ENCODE peak calls at places on chromosomes 5 and 9, in six cellular contexts. R, I, C, J, P and W are unnamed samples.

GRCh38 chr5:128687930-128688329 is 149.9 kb upstream of the FBN2 start:
- DNase-seq in R (no peak), I (no peak), C (no peak), J (no peak), P (no peak), W (no peak)

GRCh38 chr9:16257604-16258003 is 612.9 kb downstream of the BNC2 start:
- DNase-seq in R (no peak), I (peak; percentile 45), C (no peak), J (no peak), P (no peak), W (no peak)

GRCh38 chr5:67263656-67264055 is 67.1 kb upstream of the CD180 start:
- DNase-seq in R (no peak), I (no peak), C (no peak), J (no peak), P (no peak), W (no peak)

GRCh38 chr5:56772767-56773166 is 42.6 kb upstream of the MAP3K1 start:
- DNase-seq in R (no peak), I (no peak), C (no peak), J (no peak), P (no peak), W (no peak)

GRCh38 chr5:61055434-61056006 is 106.7 kb downstream of the SMIM15 start:
- DNase-seq in R (no peak), I (peak; percentile 80), C (no peak), J (peak; percentile 27), P (no peak), W (peak; percentile 80)

GRCh38 chr5:50667653-50668403 is 1.4 kb downstream of the PARP8 start:
- DNase-seq in R (peak; percentile 63), I (peak; percentile 35), C (peak; percentile 73), J (peak; percentile 77), P (peak; percentile 79), W (peak; percentile 76)

GRCh38 chr9:38066167-38066906 is 2.7 kb downstream of the SHB start:
- DNase-seq in R (no peak), I (no peak), C (no peak), J (no peak), P (no peak), W (no peak)

GRCh38 chr9:95724253-95724991 is 151.1 kb upstream of the ERCC6L2 start:
- DNase-seq in R (no peak), I (no peak), C (peak; percentile 21), J (no peak), P (no peak), W (no peak)

GRCh38 chr9:130400870-130401269 is 43.9 kb upstream of the ASS1 start:
- DNase-seq in R (no peak), I (no peak), C (no peak), J (no peak), P (no peak), W (no peak)

GRCh38 chr5:13359326-13359725 is 585.2 kb downstream of the DNAH5 start:
- DNase-seq in R (no peak), I (peak; percentile 1), C (no peak), J (no peak), P (no peak), W (no peak)

GRCh38 chr5:125012727-125013451 is 266.4 kb upstream of the ZNF608 start:
- DNase-seq in R (no peak), I (no peak), C (no peak), J (no peak), P (no peak), W (no peak)

GRCh38 chr9:38079410-38080105 is 10.5 kb upstream of the SHB start:
- DNase-seq in R (no peak), I (peak; percentile 30), C (no peak), J (peak; percentile 32), P (no peak), W (no peak)

GRCh38 chr9:37338218-37338617 is 84.3 kb upstream of the GRHPR start:
- DNase-seq in R (no peak), I (no peak), C (no peak), J (no peak), P (no peak), W (peak; percentile 53)

GRCh38 chr5:72452515-72453259 is 54.5 kb downstream of the ZNF366 start:
- DNase-seq in R (peak; percentile 63), I (peak; percentile 99), C (no peak), J (peak; percentile 80), P (peak; percentile 80), W (no peak)

GRCh38 chr5:92758552-92758951 is 822.5 kb downstream of the NR2F1-AS1 start:
- DNase-seq in R (no peak), I (peak; percentile 43), C (no peak), J (peak; percentile 29), P (no peak), W (no peak)

GRCh38 chr5:133579766-133580165 is 32.6 kb downstream of the FSTL4 start:
- DNase-seq in R (no peak), I (no peak), C (no peak), J (no peak), P (no peak), W (no peak)

GRCh38 chr9:128733256-128733655 is 9.3 kb upstream of the ZDHHC12 start:
- DNase-seq in R (peak; percentile 60), I (peak; percentile 87), C (no peak), J (peak; percentile 80), P (peak; percentile 70), W (peak; percentile 95)

GRCh38 chr9:26375448-26375847 is 517.2 kb downstream of the CAAP1 start:
- DNase-seq in R (no peak), I (no peak), C (no peak), J (peak; percentile 0), P (no peak), W (no peak)

GRCh38 chr5:172334196-172334595 is 50.6 kb upstream of the UBTD2 start:
- DNase-seq in R (no peak), I (no peak), C (no peak), J (no peak), P (no peak), W (peak; percentile 36)

GRCh38 chr9:121838757-121839669 is 187.6 kb downstream of the DAB2IP start:
- DNase-seq in R (no peak), I (no peak), C (no peak), J (no peak), P (no peak), W (no peak)

GRCh38 chr5:14929293-14930065 is 57.9 kb upstream of the ANKH start:
- DNase-seq in R (no peak), I (no peak), C (no peak), J (no peak), P (no peak), W (no peak)